ENCODE peak calls at places on chromosomes 3 and 15, in nine cellular contexts. F is Peyer's patch; O is Panc1; H is HTR-8/SVneo; D is DMS79 treated with DMSO at 0.1 percent for 48 hours; L is EH; M is CD14-positive monocyte; B is activated T-helper 1 cell treated with anti-CD3 and anti-CD28 coated beads, Interleukin-12 subunit alpha, Interleukin-12 subunit beta, Interleukin-2, Interleukin-4 antibody, amounts not matched to agents 30 ng/mL and 10 ng/mL and 1 ng/mL, durations not matched to agents 14 hours and 24 hours and 36 hours; C is activated CD4-positive, alpha-beta T cell treated with anti-CD3 and anti-CD28 coated beads for 48 hours. I is an unnamed sample.

GRCh38 chr3:177483182-177483967 is 286.1 kb upstream of the TBL1XR1 start:
- DNase-seq in L (no peak), H (no peak), C (peak), F (no peak), B (no peak), M (no peak), D (no peak), O (no peak), I (no peak)

GRCh38 chr3:147652682-147653081 is 243.5 kb downstream of the ZIC1 start:
- DNase-seq in M (no peak), C (no peak), B (no peak), O (no peak), H (no peak), L (peak), D (no peak), F (no peak), I (no peak)

GRCh38 chr3:177753498-177754155 is 556.3 kb upstream of the TBL1XR1 start:
- DNase-seq in D (no peak), O (no peak), L (peak), H (no peak), C (peak), B (no peak), F (no peak), M (no peak), I (no peak)

GRCh38 chr3:160643994-160644393 is 33.0 kb upstream of the ARL14 start:
- DNase-seq in M (no peak), F (no peak), L (no peak), H (no peak), O (no peak), D (no peak), B (no peak), C (no peak), I (no peak)

GRCh38 chr3:11563749-11564148 is 80.0 kb downstream of the VGLL4 start:
- DNase-seq in H (no peak), C (no peak), B (no peak), F (no peak), D (no peak), L (no peak), M (no peak), O (no peak), I (no peak)

GRCh38 chr3:191753186-191753585 is 292.2 kb downstream of the PYDC2 start:
- DNase-seq in M (no peak), H (no peak), L (no peak), F (no peak), C (no peak), O (no peak), B (no peak), D (no peak), I (no peak)

GRCh38 chr3:37737134-37737533 is 124.5 kb upstream of the CTDSPL start:
- DNase-seq in F (no peak), B (no peak), L (no peak), D (no peak), M (no peak), O (no peak), C (no peak), H (no peak), I (no peak)

GRCh38 chr15:96619171-96619570 is 288.7 kb downstream of the NR2F2 start:
- DNase-seq in B (no peak), H (no peak), O (no peak), L (no peak), F (no peak), M (no peak), C (no peak), D (no peak), I (no peak)

GRCh38 chr3:110579841-110580550 is 491.6 kb upstream of the NECTIN3 start:
- DNase-seq in H (no peak), L (peak), O (no peak), B (no peak), D (no peak), C (no peak), M (no peak), F (no peak), I (peak)